ENCODE peak calls at places on chromosomes 13 and 19, in nine cellular contexts. One of them, this sample, is unnamed.

GRCh38 chr19:13024126-13024957 is 29.1 kb downstream of the NFIX start:
- DNase-seq in activated CD4-positive, alpha-beta T cell treated with anti-CD3 and anti-CD28 coated beads, Interleukin-2, amount 50 U/mL, for 24 hours: no peak
- DNase-seq in hepatic stellate cell: peak
- DNase-seq in AG10803: peak
- DNase-seq in stimulated activated CD8-positive, alpha-beta memory T cell treated with anti-CD3 and anti-CD28 coated beads, Interleukin-15, amount 100 ng/mL, for 24 hours: no peak
- DNase-seq in NCI-H2029 treated with DMSO at 0.1 percent for 48 hours: peak
- DNase-seq in EL: peak
- DNase-seq in mammary epithelial cell: peak
- DNase-seq in progenitor cell of endocrine pancreas: no peak
- DNase-seq in this sample: no peak

GRCh38 chr13:70634893-70635292 is 526.6 kb upstream of the KLHL1 start:
- DNase-seq in mammary epithelial cell: no peak
- DNase-seq in NCI-H2029 treated with DMSO at 0.1 percent for 48 hours: no peak
- DNase-seq in AG10803: no peak
- DNase-seq in activated CD4-positive, alpha-beta T cell treated with anti-CD3 and anti-CD28 coated beads, Interleukin-2, amount 50 U/mL, for 24 hours: no peak
- DNase-seq in hepatic stellate cell: no peak
- DNase-seq in progenitor cell of endocrine pancreas: no peak
- DNase-seq in stimulated activated CD8-positive, alpha-beta memory T cell treated with anti-CD3 and anti-CD28 coated beads, Interleukin-15, amount 100 ng/mL, for 24 hours: no peak
- DNase-seq in EL: no peak
- DNase-seq in this sample: no peak

GRCh38 chr13:39036212-39036611 is 1.7 kb downstream of the PROSER1 start:
- DNase-seq in NCI-H2029 treated with DMSO at 0.1 percent for 48 hours: no peak
- DNase-seq in AG10803: peak
- DNase-seq in stimulated activated CD8-positive, alpha-beta memory T cell treated with anti-CD3 and anti-CD28 coated beads, Interleukin-15, amount 100 ng/mL, for 24 hours: no peak
- DNase-seq in hepatic stellate cell: no peak
- DNase-seq in EL: peak
- DNase-seq in mammary epithelial cell: peak
- DNase-seq in progenitor cell of endocrine pancreas: no peak
- DNase-seq in activated CD4-positive, alpha-beta T cell treated with anti-CD3 and anti-CD28 coated beads, Interleukin-2, amount 50 U/mL, for 24 hours: no peak
- DNase-seq in this sample: no peak

GRCh38 chr19:4120933-4121612 is 2.8 kb downstream of the MAP2K2 start:
- DNase-seq in progenitor cell of endocrine pancreas: no peak
- DNase-seq in mammary epithelial cell: no peak
- DNase-seq in EL: no peak
- DNase-seq in NCI-H2029 treated with DMSO at 0.1 percent for 48 hours: no peak
- DNase-seq in AG10803: no peak
- DNase-seq in activated CD4-positive, alpha-beta T cell treated with anti-CD3 and anti-CD28 coated beads, Interleukin-2, amount 50 U/mL, for 24 hours: no peak
- DNase-seq in stimulated activated CD8-positive, alpha-beta memory T cell treated with anti-CD3 and anti-CD28 coated beads, Interleukin-15, amount 100 ng/mL, for 24 hours: no peak
- DNase-seq in hepatic stellate cell: no peak
- DNase-seq in this sample: no peak

GRCh38 chr13:113742000-113742441 is 17.0 kb upstream of the TMEM255B start:
- DNase-seq in mammary epithelial cell: peak
- DNase-seq in NCI-H2029 treated with DMSO at 0.1 percent for 48 hours: no peak
- DNase-seq in stimulated activated CD8-positive, alpha-beta memory T cell treated with anti-CD3 and anti-CD28 coated beads, Interleukin-15, amount 100 ng/mL, for 24 hours: no peak
- DNase-seq in activated CD4-positive, alpha-beta T cell treated with anti-CD3 and anti-CD28 coated beads, Interleukin-2, amount 50 U/mL, for 24 hours: no peak
- DNase-seq in EL: peak
- DNase-seq in hepatic stellate cell: no peak
- DNase-seq in AG10803: peak
- DNase-seq in progenitor cell of endocrine pancreas: no peak
- DNase-seq in this sample: no peak

GRCh38 chr13:74064805-74065204 is 69.4 kb downstream of the KLF12 start:
- DNase-seq in stimulated activated CD8-positive, alpha-beta memory T cell treated with anti-CD3 and anti-CD28 coated beads, Interleukin-15, amount 100 ng/mL, for 24 hours: no peak
- DNase-seq in hepatic stellate cell: no peak
- DNase-seq in mammary epithelial cell: no peak
- DNase-seq in NCI-H2029 treated with DMSO at 0.1 percent for 48 hours: no peak
- DNase-seq in AG10803: no peak
- DNase-seq in activated CD4-positive, alpha-beta T cell treated with anti-CD3 and anti-CD28 coated beads, Interleukin-2, amount 50 U/mL, for 24 hours: no peak
- DNase-seq in progenitor cell of endocrine pancreas: no peak
- DNase-seq in EL: peak
- DNase-seq in this sample: no peak

GRCh38 chr13:42474954-42475353 is 99.0 kb upstream of the TNFSF11 start:
- DNase-seq in mammary epithelial cell: no peak
- DNase-seq in AG10803: no peak
- DNase-seq in hepatic stellate cell: no peak
- DNase-seq in activated CD4-positive, alpha-beta T cell treated with anti-CD3 and anti-CD28 coated beads, Interleukin-2, amount 50 U/mL, for 24 hours: no peak
- DNase-seq in NCI-H2029 treated with DMSO at 0.1 percent for 48 hours: no peak
- DNase-seq in stimulated activated CD8-positive, alpha-beta memory T cell treated with anti-CD3 and anti-CD28 coated beads, Interleukin-15, amount 100 ng/mL, for 24 hours: no peak
- DNase-seq in EL: no peak
- DNase-seq in progenitor cell of endocrine pancreas: no peak
- DNase-seq in this sample: no peak

GRCh38 chr13:49716615-49717014 is 25.3 kb upstream of the EBPL start:
- DNase-seq in EL: no peak
- DNase-seq in stimulated activated CD8-positive, alpha-beta memory T cell treated with anti-CD3 and anti-CD28 coated beads, Interleukin-15, amount 100 ng/mL, for 24 hours: no peak
- DNase-seq in NCI-H2029 treated with DMSO at 0.1 percent for 48 hours: no peak
- DNase-seq in progenitor cell of endocrine pancreas: no peak
- DNase-seq in mammary epithelial cell: no peak
- DNase-seq in activated CD4-positive, alpha-beta T cell treated with anti-CD3 and anti-CD28 coated beads, Interleukin-2, amount 50 U/mL, for 24 hours: no peak
- DNase-seq in AG10803: no peak
- DNase-seq in hepatic stellate cell: no peak
- DNase-seq in this sample: no peak

GRCh38 chr19:44869728-44870470 is 21.2 kb upstream of the TOMM40 start:
- DNase-seq in progenitor cell of endocrine pancreas: no peak
- DNase-seq in mammary epithelial cell: no peak
- DNase-seq in hepatic stellate cell: peak
- DNase-seq in EL: peak
- DNase-seq in AG10803: no peak
- DNase-seq in activated CD4-positive, alpha-beta T cell treated with anti-CD3 and anti-CD28 coated beads, Interleukin-2, amount 50 U/mL, for 24 hours: no peak
- DNase-seq in stimulated activated CD8-positive, alpha-beta memory T cell treated with anti-CD3 and anti-CD28 coated beads, Interleukin-15, amount 100 ng/mL, for 24 hours: no peak
- DNase-seq in NCI-H2029 treated with DMSO at 0.1 percent for 48 hours: no peak
- DNase-seq in this sample: no peak

GRCh38 chr19:55289117-55289796 is 5.5 kb downstream of the BRSK1 start:
- DNase-seq in EL: no peak
- DNase-seq in hepatic stellate cell: no peak
- DNase-seq in AG10803: no peak
- DNase-seq in activated CD4-positive, alpha-beta T cell treated with anti-CD3 and anti-CD28 coated beads, Interleukin-2, amount 50 U/mL, for 24 hours: no peak
- DNase-seq in mammary epithelial cell: no peak
- DNase-seq in progenitor cell of endocrine pancreas: no peak
- DNase-seq in stimulated activated CD8-positive, alpha-beta memory T cell treated with anti-CD3 and anti-CD28 coated beads, Interleukin-15, amount 100 ng/mL, for 24 hours: no peak
- DNase-seq in NCI-H2029 treated with DMSO at 0.1 percent for 48 hours: no peak
- DNase-seq in this sample: no peak

GRCh38 chr13:95044452-95045205 is 256.6 kb downstream of the ABCC4 start:
- DNase-seq in stimulated activated CD8-positive, alpha-beta memory T cell treated with anti-CD3 and anti-CD28 coated beads, Interleukin-15, amount 100 ng/mL, for 24 hours: no peak
- DNase-seq in NCI-H2029 treated with DMSO at 0.1 percent for 48 hours: no peak
- DNase-seq in progenitor cell of endocrine pancreas: no peak
- DNase-seq in mammary epithelial cell: no peak
- DNase-seq in activated CD4-positive, alpha-beta T cell treated with anti-CD3 and anti-CD28 coated beads, Interleukin-2, amount 50 U/mL, for 24 hours: no peak
- DNase-seq in hepatic stellate cell: no peak
- DNase-seq in AG10803: no peak
- DNase-seq in EL: no peak
- DNase-seq in this sample: no peak

GRCh38 chr13:70844391-70845108 is 736.3 kb upstream of the KLHL1 start:
- DNase-seq in activated CD4-positive, alpha-beta T cell treated with anti-CD3 and anti-CD28 coated beads, Interleukin-2, amount 50 U/mL, for 24 hours: no peak
- DNase-seq in AG10803: no peak
- DNase-seq in hepatic stellate cell: no peak
- DNase-seq in stimulated activated CD8-positive, alpha-beta memory T cell treated with anti-CD3 and anti-CD28 coated beads, Interleukin-15, amount 100 ng/mL, for 24 hours: no peak
- DNase-seq in mammary epithelial cell: no peak
- DNase-seq in progenitor cell of endocrine pancreas: no peak
- DNase-seq in NCI-H2029 treated with DMSO at 0.1 percent for 48 hours: no peak
- DNase-seq in EL: no peak
- DNase-seq in this sample: no peak

GRCh38 chr13:65488606-65489005 is 1741.5 kb downstream of the PCDH9 start:
- DNase-seq in stimulated activated CD8-positive, alpha-beta memory T cell treated with anti-CD3 and anti-CD28 coated beads, Interleukin-15, amount 100 ng/mL, for 24 hours: no peak
- DNase-seq in EL: no peak
- DNase-seq in progenitor cell of endocrine pancreas: no peak
- DNase-seq in NCI-H2029 treated with DMSO at 0.1 percent for 48 hours: no peak
- DNase-seq in AG10803: no peak
- DNase-seq in mammary epithelial cell: no peak
- DNase-seq in activated CD4-positive, alpha-beta T cell treated with anti-CD3 and anti-CD28 coated beads, Interleukin-2, amount 50 U/mL, for 24 hours: no peak
- DNase-seq in hepatic stellate cell: no peak
- DNase-seq in this sample: no peak

GRCh38 chr13:36146513-36147276 is 15.5 kb upstream of the DCLK1 start:
- DNase-seq in progenitor cell of endocrine pancreas: no peak
- DNase-seq in mammary epithelial cell: no peak
- DNase-seq in stimulated activated CD8-positive, alpha-beta memory T cell treated with anti-CD3 and anti-CD28 coated beads, Interleukin-15, amount 100 ng/mL, for 24 hours: no peak
- DNase-seq in EL: no peak
- DNase-seq in activated CD4-positive, alpha-beta T cell treated with anti-CD3 and anti-CD28 coated beads, Interleukin-2, amount 50 U/mL, for 24 hours: no peak
- DNase-seq in NCI-H2029 treated with DMSO at 0.1 percent for 48 hours: no peak
- DNase-seq in hepatic stellate cell: no peak
- DNase-seq in AG10803: no peak
- DNase-seq in this sample: no peak

GRCh38 chr13:104171132-104171531 is 1104.9 kb upstream of the SLC10A2 start:
- DNase-seq in hepatic stellate cell: no peak
- DNase-seq in EL: no peak
- DNase-seq in progenitor cell of endocrine pancreas: no peak
- DNase-seq in stimulated activated CD8-positive, alpha-beta memory T cell treated with anti-CD3 and anti-CD28 coated beads, Interleukin-15, amount 100 ng/mL, for 24 hours: no peak
- DNase-seq in NCI-H2029 treated with DMSO at 0.1 percent for 48 hours: no peak
- DNase-seq in AG10803: no peak
- DNase-seq in mammary epithelial cell: no peak
- DNase-seq in activated CD4-positive, alpha-beta T cell treated with anti-CD3 and anti-CD28 coated beads, Interleukin-2, amount 50 U/mL, for 24 hours: no peak
- DNase-seq in this sample: no peak

GRCh38 chr19:3855321-3855720 is 13.5 kb downstream of the ZFR2 start:
- DNase-seq in activated CD4-positive, alpha-beta T cell treated with anti-CD3 and anti-CD28 coated beads, Interleukin-2, amount 50 U/mL, for 24 hours: no peak
- DNase-seq in stimulated activated CD8-positive, alpha-beta memory T cell treated with anti-CD3 and anti-CD28 coated beads, Interleukin-15, amount 100 ng/mL, for 24 hours: no peak
- DNase-seq in mammary epithelial cell: no peak
- DNase-seq in progenitor cell of endocrine pancreas: no peak
- DNase-seq in EL: no peak
- DNase-seq in AG10803: no peak
- DNase-seq in hepatic stellate cell: no peak
- DNase-seq in NCI-H2029 treated with DMSO at 0.1 percent for 48 hours: no peak
- DNase-seq in this sample: no peak

GRCh38 chr13:55576389-55576788 is 1564.3 kb upstream of the PRR20A start:
- DNase-seq in AG10803: no peak
- DNase-seq in stimulated activated CD8-positive, alpha-beta memory T cell treated with anti-CD3 and anti-CD28 coated beads, Interleukin-15, amount 100 ng/mL, for 24 hours: no peak
- DNase-seq in hepatic stellate cell: no peak
- DNase-seq in EL: no peak
- DNase-seq in progenitor cell of endocrine pancreas: no peak
- DNase-seq in mammary epithelial cell: no peak
- DNase-seq in activated CD4-positive, alpha-beta T cell treated with anti-CD3 and anti-CD28 coated beads, Interleukin-2, amount 50 U/mL, for 24 hours: no peak
- DNase-seq in NCI-H2029 treated with DMSO at 0.1 percent for 48 hours: no peak
- DNase-seq in this sample: no peak

GRCh38 chr19:1232231-1232637 is 5.6 kb downstream of the CBARP start:
- DNase-seq in activated CD4-positive, alpha-beta T cell treated with anti-CD3 and anti-CD28 coated beads, Interleukin-2, amount 50 U/mL, for 24 hours: no peak
- DNase-seq in mammary epithelial cell: no peak
- DNase-seq in stimulated activated CD8-positive, alpha-beta memory T cell treated with anti-CD3 and anti-CD28 coated beads, Interleukin-15, amount 100 ng/mL, for 24 hours: no peak
- DNase-seq in progenitor cell of endocrine pancreas: no peak
- DNase-seq in AG10803: no peak
- DNase-seq in hepatic stellate cell: no peak
- DNase-seq in NCI-H2029 treated with DMSO at 0.1 percent for 48 hours: no peak
- DNase-seq in EL: no peak
- DNase-seq in this sample: no peak

GRCh38 chr19:48918801-48919247 is 14.7 kb upstream of the DHDH start:
- DNase-seq in stimulated activated CD8-positive, alpha-beta memory T cell treated with anti-CD3 and anti-CD28 coated beads, Interleukin-15, amount 100 ng/mL, for 24 hours: no peak
- DNase-seq in AG10803: no peak
- DNase-seq in activated CD4-positive, alpha-beta T cell treated with anti-CD3 and anti-CD28 coated beads, Interleukin-2, amount 50 U/mL, for 24 hours: no peak
- DNase-seq in progenitor cell of endocrine pancreas: no peak
- DNase-seq in EL: peak
- DNase-seq in NCI-H2029 treated with DMSO at 0.1 percent for 48 hours: no peak
- DNase-seq in hepatic stellate cell: peak
- DNase-seq in mammary epithelial cell: no peak
- DNase-seq in this sample: no peak

GRCh38 chr19:50318438-50318837 is 10.7 kb downstream of the KCNC3 start:
- DNase-seq in hepatic stellate cell: no peak
- DNase-seq in progenitor cell of endocrine pancreas: no peak
- DNase-seq in mammary epithelial cell: no peak
- DNase-seq in AG10803: no peak
- DNase-seq in stimulated activated CD8-positive, alpha-beta memory T cell treated with anti-CD3 and anti-CD28 coated beads, Interleukin-15, amount 100 ng/mL, for 24 hours: no peak
- DNase-seq in activated CD4-positive, alpha-beta T cell treated with anti-CD3 and anti-CD28 coated beads, Interleukin-2, amount 50 U/mL, for 24 hours: no peak
- DNase-seq in EL: no peak
- DNase-seq in NCI-H2029 treated with DMSO at 0.1 percent for 48 hours: no peak
- DNase-seq in this sample: no peak

GRCh38 chr19:46896076-46896794 is 35.4 kb downstream of the ARHGAP35 start:
- DNase-seq in mammary epithelial cell: no peak
- DNase-seq in EL: no peak
- DNase-seq in activated CD4-positive, alpha-beta T cell treated with anti-CD3 and anti-CD28 coated beads, Interleukin-2, amount 50 U/mL, for 24 hours: no peak
- DNase-seq in NCI-H2029 treated with DMSO at 0.1 percent for 48 hours: no peak
- DNase-seq in hepatic stellate cell: no peak
- DNase-seq in progenitor cell of endocrine pancreas: no peak
- DNase-seq in stimulated activated CD8-positive, alpha-beta memory T cell treated with anti-CD3 and anti-CD28 coated beads, Interleukin-15, amount 100 ng/mL, for 24 hours: no peak
- DNase-seq in AG10803: no peak
- DNase-seq in this sample: no peak

GRCh38 chr19:51921949-51922348 is 5.3 kb upstream of the ZNF613 start:
- DNase-seq in NCI-H2029 treated with DMSO at 0.1 percent for 48 hours: no peak
- DNase-seq in hepatic stellate cell: no peak
- DNase-seq in AG10803: no peak
- DNase-seq in activated CD4-positive, alpha-beta T cell treated with anti-CD3 and anti-CD28 coated beads, Interleukin-2, amount 50 U/mL, for 24 hours: no peak
- DNase-seq in mammary epithelial cell: no peak
- DNase-seq in EL: no peak
- DNase-seq in progenitor cell of endocrine pancreas: no peak
- DNase-seq in stimulated activated CD8-positive, alpha-beta memory T cell treated with anti-CD3 and anti-CD28 coated beads, Interleukin-15, amount 100 ng/mL, for 24 hours: no peak
- DNase-seq in this sample: no peak

GRCh38 chr13:49495783-49496762 is at the start of gene PHF11:
- DNase-seq in progenitor cell of endocrine pancreas: peak
- DNase-seq in AG10803: peak
- DNase-seq in stimulated activated CD8-positive, alpha-beta memory T cell treated with anti-CD3 and anti-CD28 coated beads, Interleukin-15, amount 100 ng/mL, for 24 hours: peak
- DNase-seq in activated CD4-positive, alpha-beta T cell treated with anti-CD3 and anti-CD28 coated beads, Interleukin-2, amount 50 U/mL, for 24 hours: peak
- DNase-seq in EL: peak
- DNase-seq in mammary epithelial cell: peak
- DNase-seq in NCI-H2029 treated with DMSO at 0.1 percent for 48 hours: no peak
- DNase-seq in hepatic stellate cell: peak
- DNase-seq in this sample: peak

GRCh38 chr13:72166102-72166660 is 299.2 kb upstream of the DACH1 start:
- DNase-seq in activated CD4-positive, alpha-beta T cell treated with anti-CD3 and anti-CD28 coated beads, Interleukin-2, amount 50 U/mL, for 24 hours: no peak
- DNase-seq in hepatic stellate cell: no peak
- DNase-seq in stimulated activated CD8-positive, alpha-beta memory T cell treated with anti-CD3 and anti-CD28 coated beads, Interleukin-15, amount 100 ng/mL, for 24 hours: no peak
- DNase-seq in mammary epithelial cell: peak
- DNase-seq in NCI-H2029 treated with DMSO at 0.1 percent for 48 hours: no peak
- DNase-seq in AG10803: no peak
- DNase-seq in EL: peak
- DNase-seq in progenitor cell of endocrine pancreas: no peak
- DNase-seq in this sample: no peak

GRCh38 chr13:48595330-48596127 is 58.2 kb upstream of the CYSLTR2 start:
- DNase-seq in activated CD4-positive, alpha-beta T cell treated with anti-CD3 and anti-CD28 coated beads, Interleukin-2, amount 50 U/mL, for 24 hours: no peak
- DNase-seq in mammary epithelial cell: peak
- DNase-seq in EL: peak
- DNase-seq in progenitor cell of endocrine pancreas: peak
- DNase-seq in hepatic stellate cell: peak
- DNase-seq in NCI-H2029 treated with DMSO at 0.1 percent for 48 hours: no peak
- DNase-seq in AG10803: peak
- DNase-seq in stimulated activated CD8-positive, alpha-beta memory T cell treated with anti-CD3 and anti-CD28 coated beads, Interleukin-15, amount 100 ng/mL, for 24 hours: no peak
- DNase-seq in this sample: no peak

GRCh38 chr19:10269333-10270179 is 1.4 kb upstream of the ICAM1 start:
- DNase-seq in NCI-H2029 treated with DMSO at 0.1 percent for 48 hours: peak
- DNase-seq in activated CD4-positive, alpha-beta T cell treated with anti-CD3 and anti-CD28 coated beads, Interleukin-2, amount 50 U/mL, for 24 hours: peak
- DNase-seq in stimulated activated CD8-positive, alpha-beta memory T cell treated with anti-CD3 and anti-CD28 coated beads, Interleukin-15, amount 100 ng/mL, for 24 hours: peak
- DNase-seq in hepatic stellate cell: peak
- DNase-seq in progenitor cell of endocrine pancreas: peak
- DNase-seq in AG10803: peak
- DNase-seq in EL: peak
- DNase-seq in mammary epithelial cell: peak
- DNase-seq in this sample: peak

GRCh38 chr13:94660695-94661324 is 51.5 kb downstream of the SOX21 start:
- DNase-seq in AG10803: peak
- DNase-seq in hepatic stellate cell: no peak
- DNase-seq in activated CD4-positive, alpha-beta T cell treated with anti-CD3 and anti-CD28 coated beads, Interleukin-2, amount 50 U/mL, for 24 hours: no peak
- DNase-seq in NCI-H2029 treated with DMSO at 0.1 percent for 48 hours: no peak
- DNase-seq in mammary epithelial cell: no peak
- DNase-seq in stimulated activated CD8-positive, alpha-beta memory T cell treated with anti-CD3 and anti-CD28 coated beads, Interleukin-15, amount 100 ng/mL, for 24 hours: no peak
- DNase-seq in progenitor cell of endocrine pancreas: no peak
- DNase-seq in EL: peak
- DNase-seq in this sample: no peak

GRCh38 chr13:71115301-71115700 is 751.7 kb downstream of the DACH1 start:
- DNase-seq in mammary epithelial cell: no peak
- DNase-seq in AG10803: no peak
- DNase-seq in stimulated activated CD8-positive, alpha-beta memory T cell treated with anti-CD3 and anti-CD28 coated beads, Interleukin-15, amount 100 ng/mL, for 24 hours: no peak
- DNase-seq in NCI-H2029 treated with DMSO at 0.1 percent for 48 hours: no peak
- DNase-seq in hepatic stellate cell: no peak
- DNase-seq in activated CD4-positive, alpha-beta T cell treated with anti-CD3 and anti-CD28 coated beads, Interleukin-2, amount 50 U/mL, for 24 hours: no peak
- DNase-seq in EL: no peak
- DNase-seq in progenitor cell of endocrine pancreas: no peak
- DNase-seq in this sample: no peak

GRCh38 chr19:31501427-31502195 is 152.4 kb upstream of the TSHZ3 start:
- DNase-seq in mammary epithelial cell: no peak
- DNase-seq in EL: no peak
- DNase-seq in NCI-H2029 treated with DMSO at 0.1 percent for 48 hours: no peak
- DNase-seq in hepatic stellate cell: no peak
- DNase-seq in AG10803: no peak
- DNase-seq in stimulated activated CD8-positive, alpha-beta memory T cell treated with anti-CD3 and anti-CD28 coated beads, Interleukin-15, amount 100 ng/mL, for 24 hours: no peak
- DNase-seq in activated CD4-positive, alpha-beta T cell treated with anti-CD3 and anti-CD28 coated beads, Interleukin-2, amount 50 U/mL, for 24 hours: no peak
- DNase-seq in progenitor cell of endocrine pancreas: no peak
- DNase-seq in this sample: peak

GRCh38 chr13:113633485-113633873 is 24.5 kb downstream of the ATP4B start:
- DNase-seq in mammary epithelial cell: no peak
- DNase-seq in hepatic stellate cell: no peak
- DNase-seq in progenitor cell of endocrine pancreas: no peak
- DNase-seq in AG10803: no peak
- DNase-seq in activated CD4-positive, alpha-beta T cell treated with anti-CD3 and anti-CD28 coated beads, Interleukin-2, amount 50 U/mL, for 24 hours: no peak
- DNase-seq in NCI-H2029 treated with DMSO at 0.1 percent for 48 hours: no peak
- DNase-seq in EL: no peak
- DNase-seq in stimulated activated CD8-positive, alpha-beta memory T cell treated with anti-CD3 and anti-CD28 coated beads, Interleukin-15, amount 100 ng/mL, for 24 hours: no peak
- DNase-seq in this sample: no peak

GRCh38 chr13:48585456-48585840 is 52.6 kb upstream of the RCBTB2 start:
- DNase-seq in NCI-H2029 treated with DMSO at 0.1 percent for 48 hours: no peak
- DNase-seq in activated CD4-positive, alpha-beta T cell treated with anti-CD3 and anti-CD28 coated beads, Interleukin-2, amount 50 U/mL, for 24 hours: no peak
- DNase-seq in progenitor cell of endocrine pancreas: no peak
- DNase-seq in hepatic stellate cell: no peak
- DNase-seq in stimulated activated CD8-positive, alpha-beta memory T cell treated with anti-CD3 and anti-CD28 coated beads, Interleukin-15, amount 100 ng/mL, for 24 hours: no peak
- DNase-seq in AG10803: peak
- DNase-seq in EL: peak
- DNase-seq in mammary epithelial cell: peak
- DNase-seq in this sample: no peak

This sample was measured in type B pancreatic cell.